ENCODE peak calls at places on chromosomes 6 and 20, in four cellular contexts. K is tibial artery, H is A549, P is pancreas. J is an unnamed sample.

GRCh38 chr20:63495771-63496403 is 3.0 kb downstream of the EEF1A2 start:
- DNase-seq in K (no peak), P (peak), H (peak), J (peak)

GRCh38 chr6:30726506-30727413 is 6.6 kb downstream of the TUBB start:
- DNase-seq in H (no peak), P (no peak), K (no peak), J (no peak)

GRCh38 chr6:10837692-10837996 is 695 bp downstream of the MAK start:
- DNase-seq in K (no peak), P (no peak), H (no peak), J (peak)

GRCh38 chr6:122008105-122009100 is 391.0 kb upstream of the HSF2 start:
- DNase-seq in P (no peak), K (no peak), H (no peak), J (no peak)

GRCh38 chr6:46590765-46591164 is 61.9 kb downstream of the CYP39A1 start:
- DNase-seq in H (no peak), P (no peak), K (no peak), J (no peak)

GRCh38 chr6:104957301-104958177 is 632 bp downstream of the LIN28B start:
- DNase-seq in K (no peak), H (peak), P (no peak), J (no peak)

GRCh38 chr6:107493158-107494057 is 3.5 kb downstream of the SOBP start:
- DNase-seq in H (no peak), K (no peak), P (no peak), J (no peak)

GRCh38 chr6:45697605-45698004 is 318.1 kb downstream of the CLIC5 start:
- DNase-seq in K (no peak), P (no peak), H (peak), J (no peak)

GRCh38 chr20:37500311-37500710 is 20.7 kb upstream of the NNAT start:
- DNase-seq in P (no peak), K (no peak), H (no peak), J (no peak)

GRCh38 chr6:79981647-79982046 is 22.8 kb upstream of the TTK start:
- DNase-seq in K (no peak), P (no peak), H (no peak), J (no peak)

GRCh38 chr6:56914791-56915658 is 39.9 kb upstream of the BEND6 start:
- DNase-seq in P (no peak), K (no peak), H (no peak), J (no peak)

GRCh38 chr20:51579137-51579536 is 36.6 kb upstream of the NFATC2 start:
- DNase-seq in H (no peak), K (no peak), P (no peak), J (no peak)

GRCh38 chr6:47075741-47076421 is 33.7 kb upstream of the ADGRF1 start:
- DNase-seq in H (no peak), P (no peak), K (no peak), J (no peak)

GRCh38 chr6:112253842-112254816 is at the start of gene LAMA4:
- DNase-seq in K (peak), H (peak), P (peak), J (no peak)

DNA sequence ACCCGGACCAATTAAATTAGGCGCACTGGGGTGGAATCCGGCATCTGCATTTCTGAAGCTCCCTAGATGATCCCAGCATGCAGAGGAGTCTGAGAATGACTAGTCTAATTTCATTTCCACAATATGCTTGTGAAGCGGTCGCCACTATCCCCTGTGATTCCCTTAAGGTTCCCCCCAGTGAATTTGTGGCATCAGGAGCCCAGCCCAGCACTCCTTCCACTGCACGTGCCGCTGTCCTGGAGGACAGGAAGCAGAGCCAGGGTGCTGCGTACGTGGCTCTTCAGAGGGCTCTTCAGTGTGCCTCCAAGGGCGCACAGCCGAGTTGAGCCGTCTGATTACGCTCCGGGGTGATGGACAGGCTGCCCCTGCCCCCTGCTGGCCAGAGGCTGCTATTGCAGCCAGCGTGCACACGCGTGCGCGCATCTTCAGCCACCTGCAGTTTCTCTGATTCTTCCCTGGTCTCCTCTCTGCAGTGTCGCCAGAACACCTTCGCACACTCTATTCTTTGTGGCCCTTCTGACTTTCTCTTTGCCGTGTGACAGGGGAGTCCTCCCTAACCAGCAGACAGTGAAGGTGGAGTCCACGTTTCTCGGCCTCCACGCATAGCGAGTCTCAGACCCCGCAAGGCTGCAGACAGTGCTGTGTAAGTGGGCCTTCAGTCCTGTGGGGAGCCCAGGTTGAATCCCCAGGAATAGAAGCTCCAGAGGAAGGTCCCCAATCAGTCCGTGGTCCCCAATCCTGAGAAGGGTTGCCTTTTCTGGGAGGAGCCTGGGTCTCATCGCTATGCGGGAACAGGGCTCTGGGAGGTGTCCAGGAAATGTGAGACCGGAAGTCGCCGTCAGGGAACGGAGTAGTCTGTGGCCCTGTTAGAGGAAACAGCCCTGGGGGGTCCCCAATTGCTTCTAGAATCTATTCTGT is 16.5 kb upstream of the NCR2 start:
- DNase-seq in P (peak), H (peak), K (peak), J (peak)
- TF ChIP-seq CTCF in P (peak), H (peak), K (peak), J (peak)

DNA sequence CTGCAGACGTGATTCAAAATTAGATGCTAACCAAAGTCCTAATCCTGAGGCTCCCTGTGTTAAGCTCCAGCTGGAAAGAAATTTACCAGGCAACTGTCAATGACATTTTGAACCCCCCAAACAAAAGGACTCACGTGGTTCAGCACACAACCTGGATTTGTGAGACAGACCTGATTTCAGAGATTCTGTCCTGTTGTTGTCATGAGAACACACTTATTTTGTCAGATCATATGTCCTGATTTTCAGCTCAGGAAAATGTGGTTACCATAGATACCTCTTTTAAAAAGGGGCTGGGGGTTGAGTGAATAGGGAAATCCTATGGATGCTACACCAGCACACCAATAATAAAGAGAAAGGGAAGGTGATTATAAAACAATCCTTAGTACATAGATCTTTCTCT is 61.6 kb downstream of the MTFR2 start:
- DNase-seq in P (no peak), K (no peak), H (no peak), J (no peak)
- TF ChIP-seq CTCF in P (no peak), K (no peak), H (no peak), J (no peak)

GRCh38 chr20:18259730-18260129 is 28.6 kb upstream of the ZNF133 start:
- DNase-seq in H (no peak), K (no peak), P (no peak), J (no peak)

GRCh38 chr20:18254615-18255014 is 33.7 kb upstream of the ZNF133 start:
- DNase-seq in P (no peak), K (no peak), H (no peak), J (no peak)

GRCh38 chr20:18256440-18257090 is 31.8 kb upstream of the ZNF133 start:
- DNase-seq in P (no peak), H (no peak), K (no peak), J (no peak)

GRCh38 chr20:18255526-18255925 is 32.8 kb upstream of the ZNF133 start:
- DNase-seq in K (no peak), H (no peak), P (no peak), J (no peak)

GRCh38 chr20:18258126-18258860 is 30.0 kb upstream of the ZNF133 start:
- DNase-seq in P (no peak), K (no peak), H (peak), J (no peak)
- TF ChIP-seq CTCF in P (no peak), K (no peak), H (peak), J (no peak)

GRCh38 chr6:90216081-90216977 is 80.3 kb downstream of the BACH2 start:
- DNase-seq in K (peak), H (peak), P (no peak), J (no peak)

GRCh38 chr6:90214966-90215365 is 81.7 kb downstream of the BACH2 start:
- DNase-seq in K (no peak), H (no peak), P (no peak), J (no peak)

GRCh38 chr6:90219168-90219985 is 77.3 kb downstream of the BACH2 start:
- DNase-seq in H (no peak), K (no peak), P (peak), J (no peak)

GRCh38 chr6:90220273-90220672 is 76.4 kb downstream of the BACH2 start:
- DNase-seq in H (no peak), K (no peak), P (no peak), J (no peak)

GRCh38 chr6:90217621-90218496 is 78.8 kb downstream of the BACH2 start:
- DNase-seq in P (peak), K (no peak), H (peak), J (peak)
- TF ChIP-seq CTCF in P (no peak), K (no peak), H (no peak), J (no peak)

DNA sequence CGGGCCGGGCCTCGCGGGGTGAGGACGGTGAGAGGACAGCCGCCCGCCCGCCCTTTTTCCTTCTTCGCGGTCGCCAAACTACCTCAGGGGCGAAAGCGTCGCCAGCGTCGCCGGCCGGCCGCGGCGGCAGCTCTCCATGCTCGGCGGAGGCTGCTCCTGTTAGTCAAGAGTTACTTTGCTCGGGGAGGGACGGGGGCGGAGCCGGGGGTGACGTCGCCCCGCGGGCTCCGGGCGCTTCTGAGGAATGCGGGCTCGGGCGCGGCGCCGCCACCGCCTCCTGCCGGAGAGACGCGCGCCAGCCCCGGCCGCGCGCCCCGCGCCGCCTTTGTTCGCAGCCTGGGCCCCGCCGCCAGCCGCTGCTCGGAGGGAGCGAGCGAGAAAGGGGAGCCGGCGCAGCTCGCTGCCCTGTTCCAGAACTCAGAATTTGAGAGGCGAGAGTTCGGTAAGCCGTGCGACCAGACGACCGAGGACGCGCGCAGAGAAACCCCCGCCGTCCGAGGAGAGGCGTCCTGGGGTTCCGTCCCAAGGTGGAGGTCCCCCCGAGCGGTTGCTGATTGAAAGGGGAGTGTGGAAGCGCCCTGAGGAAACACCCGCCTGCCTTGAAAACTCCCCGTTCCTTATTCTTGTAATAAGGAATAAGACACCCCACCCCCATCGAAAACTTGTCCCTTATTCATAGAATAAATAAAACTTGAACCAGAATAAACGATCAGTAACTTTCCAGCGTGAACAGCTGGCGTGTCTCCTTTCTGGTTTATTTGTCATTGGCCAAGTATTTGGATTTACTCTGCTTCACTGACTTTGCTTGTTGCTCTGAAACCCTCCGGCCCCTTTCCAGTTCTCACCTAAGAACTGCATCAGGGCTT is at the start of gene PTPRK:
- DNase-seq in K (peak), H (peak), P (peak), J (peak)
- TF ChIP-seq CTCF in K (peak), H (peak), P (peak), J (peak)

GRCh38 chr20:31824125-31824485 is 4.9 kb downstream of the MYLK2 start:
- DNase-seq in K (no peak), H (no peak), P (no peak), J (no peak)
- TF ChIP-seq CTCF in K (no peak), H (no peak), P (no peak), J (no peak)

GRCh38 chr6:110041830-110042229 is 63.7 kb downstream of the GPR6 start:
- DNase-seq in K (no peak), P (no peak), H (no peak), J (no peak)

GRCh38 chr6:110041149-110041548 is 63.0 kb downstream of the GPR6 start:
- DNase-seq in K (no peak), H (no peak), P (no peak), J (no peak)

GRCh38 chr6:110040716-110041115 is 62.6 kb downstream of the GPR6 start:
- DNase-seq in P (no peak), H (no peak), K (no peak), J (no peak)

GRCh38 chr6:110039364-110039995 is 61.4 kb downstream of the GPR6 start:
- DNase-seq in K (peak), P (peak), H (peak), J (peak)

GRCh38 chr6:110039996-110040383 is 61.9 kb downstream of the GPR6 start:
- DNase-seq in K (no peak), P (no peak), H (peak), J (peak)
- TF ChIP-seq CTCF in K (no peak), P (no peak), H (no peak), J (no peak)

GRCh38 chr20:45459606-45460005 is 9.9 kb upstream of the WFDC2 start:
- DNase-seq in P (no peak), H (peak), K (no peak), J (no peak)
- TF ChIP-seq CTCF in P (no peak), H (no peak), K (no peak), J (no peak)

GRCh38 chr6:136284909-136285308 is 4.7 kb downstream of the BCLAF1 start:
- DNase-seq in P (no peak), H (no peak), K (no peak), J (no peak)

GRCh38 chr6:136290406-136291010 is 862 bp upstream of the BCLAF1 start:
- DNase-seq in P (peak), K (peak), H (peak), J (peak)

GRCh38 chr6:136289579-136290405 is at the start of gene BCLAF1:
- DNase-seq in K (peak), H (peak), P (peak), J (peak)

GRCh38 chr6:136288566-136289326 is 900 bp downstream of the BCLAF1 start:
- DNase-seq in P (peak), K (peak), H (peak), J (peak)

GRCh38 chr6:136289327-136289578 is 393 bp downstream of the BCLAF1 start:
- DNase-seq in K (peak), H (peak), P (peak), J (peak)
- TF ChIP-seq CTCF in K (no peak), H (no peak), P (no peak), J (no peak)

DNA sequence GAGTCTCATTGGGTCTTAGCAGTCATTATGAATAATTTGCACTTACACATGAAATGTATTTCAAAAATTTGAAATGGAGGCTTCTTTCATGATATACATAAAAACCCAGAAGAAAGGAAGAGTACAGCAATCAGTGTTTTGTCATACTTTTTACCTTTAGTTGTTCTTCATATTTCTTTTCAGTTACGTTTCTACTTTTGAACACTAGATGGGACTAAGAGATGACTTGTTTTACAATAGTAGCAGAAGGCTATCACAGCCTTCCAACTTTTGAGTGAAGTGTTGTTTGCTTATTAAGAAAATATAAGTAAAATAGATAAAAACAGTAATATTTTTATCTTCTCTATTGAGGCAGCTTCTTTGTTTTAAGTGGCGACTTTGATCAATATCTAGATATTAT is 58.1 kb downstream of the L3MBTL3 start:
- DNase-seq in H (no peak), K (no peak), P (no peak), J (no peak)
- TF ChIP-seq CTCF in H (no peak), K (no peak), P (no peak), J (peak)

J was measured in natural killer cell.